ENCODE peak calls at places on chromosomes 7 and 10, in five cellular contexts. G is fibroblast of the conjunctiva, H is cardiac fibroblast, N is kidney tubule cell, C is NCI-H748 treated with DMSO at 0.1 percent for 48 hours. L is an unnamed sample.

GRCh38 chr7:114653391-114654088 is 238.9 kb downstream of the FOXP2 start:
- DNase-seq in G (no peak), N (no peak), C (peak; percentile 85), H (no peak), L (peak; percentile 21)

GRCh38 chr7:158588878-158589442 is 1.3 kb upstream of the PTPRN2 start:
- DNase-seq in N (no peak), H (no peak), G (no peak), C (no peak), L (no peak)

GRCh38 chr10:72637398-72637857 is 11.5 kb upstream of the MICU1 start:
- DNase-seq in C (no peak), H (peak; percentile 70), G (peak; percentile 12), N (peak; percentile 68), L (no peak)

GRCh38 chr7:156979711-156980110 is 30.2 kb downstream of the NOM1 start:
- DNase-seq in H (no peak), C (no peak), N (no peak), G (no peak), L (no peak)

GRCh38 chr10:119250641-119251314 is 43.4 kb downstream of the GRK5 start:
- DNase-seq in C (no peak), H (peak; percentile 88), G (peak; percentile 52), N (peak; percentile 45), L (no peak)

GRCh38 chr7:28626629-28627262 is 214.4 kb downstream of the CREB5 start:
- DNase-seq in N (peak; percentile 53), C (peak; percentile 42), G (no peak), H (peak; percentile 56), L (peak; percentile 54)

GRCh38 chr7:23378996-23379395 is 79.9 kb downstream of the MALSU1 start:
- DNase-seq in H (no peak), C (no peak), N (no peak), G (no peak), L (no peak)

GRCh38 chr7:66206909-66207240 is 1.7 kb downstream of the TPST1 start:
- DNase-seq in H (no peak), C (no peak), N (no peak), G (no peak), L (no peak)

GRCh38 chr7:22452142-22452763 is 47.7 kb downstream of the STEAP1B start:
- DNase-seq in N (peak; percentile 28), H (peak; percentile 35), G (peak; percentile 16), C (no peak), L (no peak)

GRCh38 chr7:96973986-96974385 is 31.4 kb upstream of the DLX6 start:
- DNase-seq in N (no peak), G (peak; percentile 2), H (no peak), C (no peak), L (no peak)

GRCh38 chr7:105044449-105045081 is 30.6 kb downstream of the KMT2E start:
- DNase-seq in H (no peak), G (no peak), N (no peak), C (no peak), L (no peak)

GRCh38 chr7:14021069-14021468 is 31.6 kb upstream of the ETV1 start:
- DNase-seq in G (no peak), N (peak; percentile 62), C (no peak), H (peak; percentile 50), L (no peak)

GRCh38 chr7:88289505-88290129 is 17.1 kb downstream of the STEAP4 start:
- DNase-seq in H (no peak), C (no peak), N (peak; percentile 89), G (no peak), L (no peak)

GRCh38 chr10:133356549-133356948 is 1.3 kb downstream of the FUOM start:
- DNase-seq in G (no peak), N (no peak), H (no peak), C (no peak), L (no peak)

L was measured in NCI-H1105 treated with DMSO at 0.1 percent for 48 hours.